ENCODE peak calls at places on chromosomes 3 and 15, in four cellular contexts. U is transverse colon, F is HL-60, P is prostate gland. Y is an unnamed sample.
A peak's percentile ranks its signal among the peaks of the same experiment; 100 is the strongest.

GRCh38 chr3:72169561-72170472 is 384.9 kb upstream of the PROK2 start:
- DNase-seq in U (no peak), F (no peak), P (no peak), Y (no peak)

GRCh38 chr3:44920081-44920480 is 45.7 kb downstream of the TGM4 start:
- DNase-seq in U (no peak), F (no peak), P (no peak), Y (peak; percentile 20)

GRCh38 chr15:80679805-80680175 is 15.3 kb upstream of the ABHD17C start:
- DNase-seq in U (peak; percentile 76), F (no peak), P (peak; percentile 46), Y (no peak)

GRCh38 chr3:99635348-99635747 is 3.0 kb upstream of the COL8A1 start:
- DNase-seq in U (no peak), F (no peak), P (no peak), Y (no peak)

GRCh38 chr3:57910988-57911387 is 97.2 kb upstream of the FLNB start:
- DNase-seq in U (no peak), F (peak; percentile 9), P (no peak), Y (no peak)

GRCh38 chr3:55488398-55489055 is 1.4 kb upstream of the WNT5A start:
- DNase-seq in U (peak; percentile 68), F (no peak), P (peak; percentile 53), Y (no peak)

GRCh38 chr3:150077107-150077506 is 106.4 kb upstream of the PFN2 start:
- DNase-seq in U (no peak), F (no peak), P (no peak), Y (no peak)

GRCh38 chr3:139355937-139356336 is 12.1 kb downstream of the MRPS22 start:
- DNase-seq in U (no peak), F (no peak), P (no peak), Y (no peak)

GRCh38 chr15:22944651-22945050 is 35.5 kb downstream of the CYFIP1 start:
- DNase-seq in U (peak; percentile 82), F (no peak), P (peak; percentile 70), Y (peak; percentile 23)

GRCh38 chr15:80576519-80577090 is 118.5 kb upstream of the ABHD17C start:
- DNase-seq in U (no peak), F (no peak), P (no peak), Y (peak; percentile 36)

GRCh38 chr15:91289324-91289723 is 189.3 kb downstream of the SV2B start:
- DNase-seq in U (no peak), F (peak; percentile 87), P (no peak), Y (no peak)

GRCh38 chr3:15479602-15480248 is 41.8 kb downstream of the COLQ start:
- DNase-seq in U (no peak), F (no peak), P (no peak), Y (no peak)

GRCh38 chr3:113602256-113602655 is 69.9 kb downstream of the SIDT1 start:
- DNase-seq in U (no peak), F (no peak), P (no peak), Y (no peak)

DNA sequence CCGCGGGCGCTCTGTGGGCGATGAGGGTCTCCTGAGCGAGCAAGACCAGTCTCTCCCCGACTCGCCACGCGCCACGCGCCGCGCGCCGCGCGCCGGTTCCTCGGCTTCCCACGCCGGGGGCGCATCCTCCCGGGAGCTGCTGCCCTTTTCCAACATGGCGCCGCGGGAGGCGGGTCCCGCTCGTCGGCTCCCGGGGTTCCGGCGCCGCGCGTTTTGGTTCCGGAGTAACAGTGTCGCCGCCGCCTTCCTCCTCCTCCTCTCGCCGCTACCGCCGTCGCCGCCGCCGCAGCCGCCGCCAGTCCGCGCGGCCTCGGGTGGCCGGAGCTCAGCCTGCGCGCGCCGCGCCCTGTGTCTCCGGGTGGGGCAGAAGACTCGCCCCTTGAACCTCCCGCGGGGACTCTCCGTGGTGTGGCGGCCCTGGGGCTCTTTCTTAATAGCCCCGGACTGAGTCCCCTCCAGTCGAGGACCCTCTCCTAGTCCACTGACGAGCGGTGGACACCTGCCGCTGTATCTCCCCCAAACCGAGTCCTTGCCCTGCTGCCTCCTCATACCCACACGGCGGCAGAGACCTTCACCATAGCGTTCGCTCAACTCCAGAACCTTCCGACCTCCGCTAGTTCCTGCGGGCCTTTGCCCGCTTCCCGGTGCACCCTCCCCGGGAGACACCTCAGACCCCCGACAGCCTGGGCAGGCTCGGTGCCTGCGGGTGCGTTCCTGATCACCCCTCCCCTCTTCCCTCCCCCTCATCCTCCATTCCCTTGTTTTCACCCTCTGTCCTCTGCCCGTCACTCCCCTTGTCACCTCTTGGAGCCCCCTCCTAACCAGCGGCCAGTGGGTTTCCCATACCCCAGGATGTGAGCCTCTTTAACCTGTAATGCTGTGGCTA is at the start of gene MAP2K5:
- DNase-seq in U (peak; percentile 90), F (peak; percentile 83), P (peak; percentile 81), Y (peak; percentile 97)
- TF ChIP-seq CTCF in U (no peak), F (no peak), P (no peak), Y (no peak)

DNA sequence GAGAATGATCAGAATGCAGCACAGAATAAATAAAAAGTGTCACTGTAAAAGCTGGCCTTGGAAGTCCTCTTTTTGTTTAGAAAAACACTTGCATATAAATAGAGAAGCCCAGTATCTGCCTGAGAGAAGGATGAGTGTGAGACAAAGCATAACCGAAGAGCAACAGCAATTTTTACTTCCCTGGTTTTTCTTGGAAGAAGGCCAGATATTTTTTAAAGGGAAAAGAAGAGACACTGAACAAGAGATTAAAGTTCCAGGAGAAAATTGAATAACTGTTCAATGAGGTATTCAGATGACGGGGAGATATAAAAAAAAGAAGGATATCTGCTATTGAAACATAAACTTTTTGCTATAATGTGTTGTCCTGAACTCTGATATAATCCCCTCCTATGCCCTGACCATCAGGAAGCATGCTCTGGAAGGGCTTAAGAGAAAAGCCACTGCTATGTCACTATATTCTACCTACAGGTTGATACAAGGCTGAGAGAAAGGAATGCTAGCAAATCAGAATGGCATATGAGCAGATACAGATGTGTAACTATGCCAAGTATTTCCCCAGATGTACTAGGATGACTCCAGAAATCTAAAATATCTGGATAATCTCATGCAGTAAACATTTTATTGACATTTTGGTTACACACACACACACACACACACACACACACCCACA is 358.9 kb downstream of the RBMS3 start:
- DNase-seq in U (no peak), F (no peak), P (no peak), Y (no peak)
- TF ChIP-seq POLR2AphosphoS5 in U (no peak), F (no peak), P (no peak), Y (no peak)

GRCh38 chr15:27771892-27772291 is 327.2 kb downstream of the OCA2 start:
- DNase-seq in U (no peak), F (no peak), P (no peak), Y (no peak)
- TF ChIP-seq CTCF in U (no peak), F (no peak), P (no peak), Y (no peak)

GRCh38 chr3:196694202-196694638 is 17.8 kb downstream of the CEP19 start:
- DNase-seq in U (no peak), F (no peak), P (no peak), Y (no peak)

GRCh38 chr3:196686436-196686835 is 25.6 kb downstream of the CEP19 start:
- DNase-seq in U (no peak), F (no peak), P (no peak), Y (no peak)

GRCh38 chr3:196684548-196685407 is 27.3 kb downstream of the CEP19 start:
- DNase-seq in U (peak; percentile 71), F (peak; percentile 85), P (peak; percentile 40), Y (peak; percentile 82)

GRCh38 chr3:196689941-196690660 is 21.9 kb downstream of the CEP19 start:
- DNase-seq in U (no peak), F (peak; percentile 56), P (no peak), Y (no peak)

GRCh38 chr3:196688349-196688748 is 23.7 kb downstream of the CEP19 start:
- DNase-seq in U (peak; percentile 15), F (peak; percentile 92), P (no peak), Y (peak; percentile 84)
- TF ChIP-seq POLR2AphosphoS5 in U (no peak), F (peak; percentile 92), P (no peak), Y (peak; percentile 52)

GRCh38 chr3:156675744-156676466 is 1.5 kb downstream of the TIPARP start:
- DNase-seq in U (peak; percentile 25), F (peak; percentile 24), P (peak; percentile 68), Y (no peak)
- TF ChIP-seq CTCF in U (no peak), F (no peak), P (peak; percentile 3), Y (no peak)

GRCh38 chr15:39580630-39581500 is at the start of gene THBS1:
- DNase-seq in U (peak; percentile 92), F (peak; percentile 8), P (peak; percentile 78), Y (peak; percentile 87)

GRCh38 chr15:39583586-39584265 is 2.8 kb downstream of the THBS1 start:
- DNase-seq in U (peak; percentile 75), F (peak; percentile 21), P (no peak), Y (no peak)

GRCh38 chr15:39582977-39583585 is 2.2 kb downstream of the THBS1 start:
- DNase-seq in U (no peak), F (no peak), P (no peak), Y (no peak)

GRCh38 chr15:39581501-39582285 is 814 bp downstream of the THBS1 start:
- DNase-seq in U (peak; percentile 82), F (peak; percentile 46), P (peak; percentile 57), Y (peak; percentile 77)

DNA sequence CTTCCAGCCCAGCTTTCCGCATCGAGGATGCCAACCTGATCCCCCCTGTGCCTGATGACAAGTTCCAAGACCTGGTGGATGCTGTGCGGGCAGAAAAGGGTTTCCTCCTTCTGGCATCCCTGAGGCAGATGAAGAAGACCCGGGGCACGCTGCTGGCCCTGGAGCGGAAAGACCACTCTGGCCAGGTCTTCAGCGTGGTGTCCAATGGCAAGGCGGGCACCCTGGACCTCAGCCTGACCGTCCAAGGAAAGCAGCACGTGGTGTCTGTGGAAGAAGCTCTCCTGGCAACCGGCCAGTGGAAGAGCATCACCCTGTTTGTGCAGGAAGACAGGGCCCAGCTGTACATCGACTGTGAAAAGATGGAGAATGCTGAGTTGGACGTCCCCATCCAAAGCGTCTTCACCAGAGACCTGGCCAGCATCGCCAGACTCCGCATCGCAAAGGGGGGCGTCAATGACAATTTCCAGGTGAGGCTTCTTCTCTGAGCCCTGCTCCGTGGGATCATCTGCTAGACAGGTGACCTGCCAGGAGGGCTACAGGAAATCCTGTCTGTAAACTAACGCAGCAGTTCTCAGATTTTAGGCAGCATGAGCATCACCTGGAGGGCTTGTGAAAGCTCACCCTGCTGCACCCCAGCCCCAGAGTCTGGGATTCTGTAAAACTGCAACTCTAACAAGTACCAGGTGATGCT is 1.6 kb downstream of the THBS1 start:
- DNase-seq in U (peak; percentile 57), F (no peak), P (no peak), Y (no peak)
- TF ChIP-seq POLR2AphosphoS5 in U (no peak), F (no peak), P (no peak), Y (peak; percentile 69)

DNA sequence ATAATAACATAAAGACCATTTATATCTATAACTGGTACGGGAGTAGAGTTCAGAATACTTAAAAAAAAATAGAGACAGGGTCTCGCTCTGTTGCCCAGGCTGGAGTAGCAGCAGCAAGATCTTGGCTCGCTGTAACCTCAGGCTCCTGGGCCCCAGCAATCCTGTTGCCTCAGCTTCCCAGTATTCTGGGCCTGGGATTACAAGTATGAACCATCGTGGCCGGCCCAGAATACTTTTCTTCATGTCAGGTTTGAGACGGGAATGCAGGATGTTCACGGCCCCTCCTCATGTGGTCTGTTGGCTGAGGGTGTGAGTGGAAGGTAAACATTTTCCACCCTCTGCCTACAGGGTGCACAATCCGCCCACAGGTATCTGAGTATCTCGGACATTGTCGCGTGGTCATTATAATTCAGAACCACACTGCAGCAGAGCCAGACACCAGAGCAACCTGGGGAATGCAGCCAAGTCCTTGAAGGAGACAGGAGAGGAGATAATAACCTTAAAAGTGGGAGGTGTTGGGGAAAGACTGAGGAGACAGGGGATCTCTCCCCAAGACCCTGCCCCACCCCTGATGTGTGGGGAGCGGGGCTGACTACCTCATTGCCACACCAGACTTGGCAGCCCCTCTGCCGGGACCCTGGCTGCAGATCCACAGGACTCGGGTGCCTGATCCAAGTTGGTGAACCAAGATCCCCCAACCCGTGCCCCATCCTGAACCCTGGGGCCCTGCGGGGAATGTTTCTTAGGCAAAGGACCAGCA is 106.8 kb downstream of the ADCY5 start:
- DNase-seq in U (no peak), F (no peak), P (no peak), Y (peak; percentile 60)
- TF ChIP-seq CTCF in U (no peak), F (no peak), P (no peak), Y (no peak)

GRCh38 chr3:38556640-38557358 is 60.7 kb downstream of the EXOG start:
- DNase-seq in U (peak; percentile 1), F (no peak), P (no peak), Y (peak; percentile 47)
- TF ChIP-seq POLR2AphosphoS5 in U (no peak), F (no peak), P (no peak), Y (no peak)